ENCODE peak calls at places on chromosomes 5 and 9, in four cellular contexts. One of them, this sample, is unnamed.
A peak's percentile ranks its signal among the peaks of the same experiment; 100 is the strongest.

GRCh38 chr5:129110742-129111141 is 16.2 kb downstream of the ISOC1 start:
- DNase-seq in HCT116: no peak
- DNase-seq in HepG2: no peak
- DNase-seq in K562: no peak
- DNase-seq in this sample: no peak

GRCh38 chr9:27260789-27261516 is 36.0 kb downstream of the EQTN start:
- DNase-seq in HCT116: no peak
- DNase-seq in HepG2: no peak
- DNase-seq in K562: no peak
- DNase-seq in this sample: no peak

GRCh38 chr9:76690575-76691370 is 73.5 kb upstream of the PCA3 start:
- DNase-seq in HCT116: no peak
- DNase-seq in HepG2: no peak
- DNase-seq in K562: no peak
- DNase-seq in this sample: no peak

GRCh38 chr5:83577036-83577636 is 105.6 kb downstream of the VCAN start:
- DNase-seq in HCT116: peak; percentile 73
- DNase-seq in HepG2: peak; percentile 91
- DNase-seq in K562: no peak
- DNase-seq in this sample: no peak

GRCh38 chr9:89750117-89750551 is 145.3 kb downstream of the GADD45G start:
- DNase-seq in HCT116: no peak
- DNase-seq in HepG2: no peak
- DNase-seq in K562: no peak
- DNase-seq in this sample: no peak

GRCh38 chr5:17440766-17441165 is 57.3 kb upstream of the TAF11L2 start:
- DNase-seq in HCT116: no peak
- DNase-seq in HepG2: no peak
- DNase-seq in K562: no peak
- DNase-seq in this sample: no peak

GRCh38 chr5:10564838-10565784 is 1.2 kb downstream of the ANKRD33B start:
- DNase-seq in HCT116: no peak
- DNase-seq in HepG2: no peak
- DNase-seq in K562: no peak
- DNase-seq in this sample: no peak

GRCh38 chr5:133669472-133669871 is 57.1 kb upstream of the FSTL4 start:
- DNase-seq in HCT116: no peak
- DNase-seq in HepG2: no peak
- DNase-seq in K562: no peak
- DNase-seq in this sample: no peak

GRCh38 chr5:73641811-73642210 is 15.8 kb downstream of the ARHGEF28 start:
- DNase-seq in HCT116: no peak
- DNase-seq in HepG2: no peak
- DNase-seq in K562: no peak
- DNase-seq in this sample: no peak

GRCh38 chr9:135971892-135972291 is 10.7 kb upstream of the UBAC1 start:
- DNase-seq in HCT116: peak; percentile 67
- DNase-seq in HepG2: peak; percentile 71
- DNase-seq in K562: peak; percentile 82
- DNase-seq in this sample: peak; percentile 89

GRCh38 chr5:168578506-168579205 is 512 bp downstream of the PANK3 start:
- DNase-seq in HCT116: no peak
- DNase-seq in HepG2: peak; percentile 51
- DNase-seq in K562: peak; percentile 84
- DNase-seq in this sample: no peak

GRCh38 chr5:172640139-172640538 is 924 bp upstream of the NEURL1B start:
- DNase-seq in HCT116: no peak
- DNase-seq in HepG2: no peak
- DNase-seq in K562: no peak
- DNase-seq in this sample: no peak

GRCh38 chr9:19405771-19406170 is 3.0 kb upstream of the ACER2 start:
- DNase-seq in HCT116: no peak
- DNase-seq in HepG2: no peak
- DNase-seq in K562: no peak
- DNase-seq in this sample: no peak

GRCh38 chr9:78030553-78031270 is 899 bp downstream of the GNAQ start:
- DNase-seq in HCT116: no peak
- DNase-seq in HepG2: no peak
- DNase-seq in K562: peak; percentile 70
- DNase-seq in this sample: no peak

GRCh38 chr5:14109041-14109747 is 33.9 kb upstream of the TRIO start:
- DNase-seq in HCT116: no peak
- DNase-seq in HepG2: no peak
- DNase-seq in K562: no peak
- DNase-seq in this sample: no peak

GRCh38 chr5:44389410-44389879 is at the start of gene FGF10:
- DNase-seq in HCT116: no peak
- DNase-seq in HepG2: no peak
- DNase-seq in K562: no peak
- DNase-seq in this sample: no peak

GRCh38 chr9:1875921-1876448 is 139.2 kb upstream of the SMARCA2 start:
- DNase-seq in HCT116: no peak
- DNase-seq in HepG2: no peak
- DNase-seq in K562: no peak
- DNase-seq in this sample: no peak

GRCh38 chr5:153496835-153497234 is 6.4 kb downstream of the GRIA1 start:
- DNase-seq in HCT116: peak; percentile 13
- DNase-seq in HepG2: no peak
- DNase-seq in K562: peak; percentile 20
- DNase-seq in this sample: peak; percentile 21

GRCh38 chr9:34513567-34514214 is 9.1 kb downstream of the ENHO start:
- DNase-seq in HCT116: no peak
- DNase-seq in HepG2: no peak
- DNase-seq in K562: no peak
- DNase-seq in this sample: peak; percentile 26

GRCh38 chr5:156420665-156421064 is 93.7 kb downstream of the SGCD start:
- DNase-seq in HCT116: no peak
- DNase-seq in HepG2: no peak
- DNase-seq in K562: no peak
- DNase-seq in this sample: no peak

GRCh38 chr5:42148813-42149212 is 223.7 kb downstream of the FBXO4 start:
- DNase-seq in HCT116: no peak
- DNase-seq in HepG2: no peak
- DNase-seq in K562: no peak
- DNase-seq in this sample: no peak

GRCh38 chr5:45385321-45386058 is 310.7 kb downstream of the HCN1 start:
- DNase-seq in HCT116: peak; percentile 90
- DNase-seq in HepG2: no peak
- DNase-seq in K562: no peak
- DNase-seq in this sample: no peak

GRCh38 chr5:131081371-131081770 is 83.7 kb downstream of the HINT1 start:
- DNase-seq in HCT116: no peak
- DNase-seq in HepG2: no peak
- DNase-seq in K562: no peak
- DNase-seq in this sample: no peak

GRCh38 chr9:6619909-6620308 is 25.6 kb downstream of the GLDC start:
- DNase-seq in HCT116: no peak
- DNase-seq in HepG2: no peak
- DNase-seq in K562: no peak
- DNase-seq in this sample: no peak

GRCh38 chr9:137083418-137084004 is 3.3 kb upstream of the MAN1B1 start:
- DNase-seq in HCT116: peak; percentile 94
- DNase-seq in HepG2: peak; percentile 70
- DNase-seq in K562: peak; percentile 80
- DNase-seq in this sample: no peak

GRCh38 chr9:134377976-134378375 is 51.7 kb downstream of the RXRA start:
- DNase-seq in HCT116: no peak
- DNase-seq in HepG2: no peak
- DNase-seq in K562: no peak
- DNase-seq in this sample: peak; percentile 84

GRCh38 chr5:117788596-117788995 is 1199.8 kb downstream of the DTWD2 start:
- DNase-seq in HCT116: peak; percentile 8
- DNase-seq in HepG2: no peak
- DNase-seq in K562: no peak
- DNase-seq in this sample: no peak
- TF ChIP-seq JUND in HCT116: no peak
- TF ChIP-seq JUND in HepG2: no peak
- TF ChIP-seq JUND in K562: no peak
- TF ChIP-seq JUND in this sample: no peak

DNA sequence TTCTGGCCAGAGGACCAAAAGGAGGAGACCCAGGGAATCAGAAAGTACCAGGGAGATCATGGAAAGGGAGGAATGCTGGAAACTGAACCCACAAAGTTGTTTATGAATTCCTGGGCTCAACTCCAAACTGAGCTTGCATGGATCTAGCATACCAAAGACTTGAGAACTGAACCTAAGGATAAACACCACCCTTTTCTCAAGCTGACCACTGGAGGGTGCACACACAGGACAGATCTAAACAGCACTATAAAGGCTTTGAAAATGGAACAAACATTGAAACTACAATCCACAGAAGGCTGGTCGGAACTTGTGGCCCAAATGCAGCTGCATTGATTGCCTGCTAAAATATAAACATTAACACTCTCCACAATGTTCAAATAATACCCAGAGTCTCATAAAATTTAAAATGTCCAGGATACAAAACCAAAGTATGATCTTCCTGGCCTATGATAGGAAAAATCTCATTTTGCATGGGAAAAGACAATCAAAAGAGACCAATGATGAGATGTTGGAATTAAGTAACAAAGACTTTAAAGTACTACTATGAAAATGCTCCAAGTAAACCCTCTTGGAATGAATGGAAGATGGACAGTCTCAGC is 15.6 kb upstream of the IRF1 start:
- DNase-seq in HCT116: peak; percentile 35
- DNase-seq in HepG2: peak; percentile 41
- DNase-seq in K562: peak; percentile 75
- DNase-seq in this sample: peak; percentile 64
- TF ChIP-seq JUND in HCT116: no peak
- TF ChIP-seq JUND in HepG2: no peak
- TF ChIP-seq JUND in K562: peak; percentile 11
- TF ChIP-seq JUND in this sample: no peak

GRCh38 chr5:69091771-69092170 is 2.0 kb upstream of the SLC30A5 start:
- DNase-seq in HCT116: no peak
- DNase-seq in HepG2: no peak
- DNase-seq in K562: no peak
- DNase-seq in this sample: no peak
- TF ChIP-seq JUND in HCT116: no peak
- TF ChIP-seq JUND in HepG2: no peak
- TF ChIP-seq JUND in K562: no peak
- TF ChIP-seq JUND in this sample: no peak

DNA sequence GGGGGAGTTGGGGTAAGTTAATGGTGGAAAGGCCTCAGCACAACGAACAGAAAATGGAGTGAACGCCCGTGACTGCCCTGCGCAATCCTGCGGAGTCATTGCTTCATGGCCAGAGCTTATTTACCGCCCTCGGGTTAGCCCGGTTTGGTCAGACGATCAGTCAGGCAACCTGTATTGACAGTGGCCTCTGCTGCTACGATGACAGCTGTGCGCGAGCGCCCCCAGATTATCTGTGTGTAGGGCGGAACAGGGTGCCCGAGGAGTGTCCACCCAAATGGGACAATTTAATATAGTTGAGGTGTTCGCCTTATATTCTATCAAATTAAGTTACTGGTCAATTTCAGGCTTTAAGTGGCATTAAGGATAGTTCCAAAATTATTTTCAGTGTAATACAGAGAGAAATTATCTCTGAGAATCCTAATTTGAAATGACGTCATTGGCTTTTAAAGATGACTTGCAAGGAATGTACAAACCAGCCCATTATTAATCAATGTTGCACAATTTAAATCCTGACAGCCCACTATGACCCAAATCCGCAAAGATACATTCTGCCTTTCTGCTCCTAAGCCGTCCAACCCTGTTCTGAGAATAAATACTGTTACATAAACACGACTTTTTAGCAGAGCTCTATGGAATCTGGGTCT is 879 bp upstream of the UBQLN1 start:
- DNase-seq in HCT116: peak; percentile 40
- DNase-seq in HepG2: peak; percentile 84
- DNase-seq in K562: peak; percentile 86
- DNase-seq in this sample: peak; percentile 78
- TF ChIP-seq JUND in HCT116: no peak
- TF ChIP-seq JUND in HepG2: no peak
- TF ChIP-seq JUND in K562: peak; percentile 72
- TF ChIP-seq JUND in this sample: no peak

This sample was measured in T47D.